ENCODE peak calls at places on chromosomes 2 and 18, in nine cellular contexts. P is nephron progenitor cell; E is NB4; Q is germinal center; D is activated T-helper 9 cell treated with anti-CD3 and anti-CD28 coated beads, Interleukin-2, amount 50 U/mL, for 16 hours; I is Ammon's horn; T is stimulated activated CD4-positive, alpha-beta T cell treated with anti-CD3 and anti-CD28 coated beads, Interleukin-15, amount 100 ng/mL, for 24 hours; L is stomach; G is NCI-H2029. K is an unnamed sample.
A peak's percentile ranks its signal among the peaks of the same experiment; 100 is the strongest.

GRCh38 chr2:177075254-177075653 is 137.3 kb upstream of the HNRNPA3 start:
- DNase-seq in P (no peak), E (no peak), Q (no peak), D (no peak), I (no peak), T (no peak), L (no peak), G (no peak), K (no peak)

GRCh38 chr18:3998698-3999333 is 456.3 kb downstream of the DLGAP1 start:
- DNase-seq in P (peak; percentile 13), E (peak; percentile 56), Q (peak; percentile 10), D (no peak), I (peak; percentile 70), T (peak; percentile 35), L (no peak), G (peak; percentile 15), K (no peak)

GRCh38 chr2:7621018-7621814 is 704.0 kb downstream of the RNF144A start:
- DNase-seq in P (no peak), E (no peak), Q (no peak), D (no peak), I (no peak), T (no peak), L (no peak), G (no peak), K (no peak)

GRCh38 chr2:130920417-130921030 is 83.8 kb downstream of the ARHGEF4 start:
- DNase-seq in P (peak; percentile 89), E (peak; percentile 66), Q (peak; percentile 47), D (peak; percentile 33), I (peak; percentile 87), T (peak; percentile 72), L (peak; percentile 68), G (peak; percentile 22), K (peak; percentile 46)

GRCh38 chr18:38497281-38497680 is 931.7 kb upstream of the CELF4 start:
- DNase-seq in P (no peak), E (no peak), Q (no peak), D (no peak), I (no peak), T (peak; percentile 22), L (no peak), G (no peak), K (no peak)

GRCh38 chr18:59505311-59505710 is 146.2 kb upstream of the LMAN1 start:
- DNase-seq in P (no peak), E (no peak), Q (no peak), D (no peak), I (no peak), T (no peak), L (no peak), G (no peak), K (no peak)

GRCh38 chr2:239152239-239152915 is 248.4 kb downstream of the HDAC4 start:
- DNase-seq in P (no peak), E (no peak), Q (no peak), D (no peak), I (no peak), T (no peak), L (peak; percentile 17), G (no peak), K (no peak)

GRCh38 chr2:6224267-6224666 is 532.1 kb downstream of the SOX11 start:
- DNase-seq in P (peak; percentile 41), E (no peak), Q (peak; percentile 33), D (no peak), I (no peak), T (no peak), L (no peak), G (no peak), K (no peak)

GRCh38 chr2:47008381-47009280 is 93.0 kb upstream of the MCFD2 start:
- DNase-seq in P (peak; percentile 62), E (no peak), Q (no peak), D (no peak), I (peak; percentile 70), T (no peak), L (no peak), G (peak; percentile 20), K (no peak)

GRCh38 chr18:62735387-62735786 is 20.0 kb downstream of the PHLPP1 start:
- DNase-seq in P (no peak), E (no peak), Q (no peak), D (no peak), I (no peak), T (no peak), L (no peak), G (no peak), K (no peak)

GRCh38 chr2:237440819-237441281 is 26.9 kb upstream of the COL6A3 start:
- DNase-seq in P (no peak), E (no peak), Q (no peak), D (peak; percentile 40), I (no peak), T (peak; percentile 78), L (no peak), G (no peak), K (no peak)

GRCh38 chr18:44897445-44898215 is 216.9 kb downstream of the SETBP1 start:
- DNase-seq in P (no peak), E (no peak), Q (no peak), D (no peak), I (no peak), T (no peak), L (no peak), G (no peak), K (no peak)

GRCh38 chr18:32530947-32531651 is 60.4 kb upstream of the GAREM1 start:
- DNase-seq in P (no peak), E (peak; percentile 78), Q (no peak), D (no peak), I (no peak), T (peak; percentile 22), L (no peak), G (peak; percentile 1), K (no peak)

GRCh38 chr18:22346968-22347611 is 70.6 kb downstream of the CTAGE1 start:
- DNase-seq in P (peak; percentile 76), E (peak; percentile 4), Q (no peak), D (no peak), I (no peak), T (no peak), L (peak; percentile 79), G (no peak), K (no peak)

GRCh38 chr2:241507430-241508239 is 749 bp downstream of the STK25 start:
- DNase-seq in P (peak; percentile 75), E (peak; percentile 68), Q (peak; percentile 55), D (no peak), I (no peak), T (peak; percentile 57), L (peak; percentile 47), G (peak; percentile 15), K (no peak)

GRCh38 chr2:228541794-228542193 is 360.3 kb upstream of the SPHKAP start:
- DNase-seq in P (no peak), E (no peak), Q (no peak), D (no peak), I (no peak), T (no peak), L (no peak), G (no peak), K (peak; percentile 39)

GRCh38 chr2:214034417-214034816 is 376.4 kb upstream of the VWC2L start:
- DNase-seq in P (no peak), E (no peak), Q (no peak), D (no peak), I (no peak), T (no peak), L (no peak), G (no peak), K (no peak)

GRCh38 chr2:132374551-132374950 is 42.1 kb upstream of the GPR39 start:
- DNase-seq in P (no peak), E (no peak), Q (no peak), D (no peak), I (no peak), T (no peak), L (no peak), G (no peak), K (no peak)

GRCh38 chr18:59024829-59025228 is 114.9 kb upstream of the SEC11C start:
- DNase-seq in P (no peak), E (no peak), Q (no peak), D (no peak), I (no peak), T (no peak), L (no peak), G (no peak), K (peak; percentile 52)

GRCh38 chr2:33395660-33396249 is 80.7 kb upstream of the RASGRP3 start:
- DNase-seq in P (peak; percentile 42), E (peak; percentile 67), Q (peak; percentile 24), D (peak; percentile 6), I (no peak), T (peak; percentile 66), L (peak; percentile 33), G (no peak), K (no peak)

GRCh38 chr2:218806346-218806978 is 24.5 kb downstream of the CYP27A1 start:
- DNase-seq in P (no peak), E (peak; percentile 100), Q (no peak), D (no peak), I (peak; percentile 30), T (no peak), L (peak; percentile 44), G (peak; percentile 46), K (peak; percentile 90)

GRCh38 chr2:168256448-168256847 is 9.1 kb upstream of the STK39 start:
- DNase-seq in P (no peak), E (no peak), Q (no peak), D (no peak), I (no peak), T (no peak), L (peak; percentile 67), G (peak; percentile 87), K (no peak)

GRCh38 chr2:85215074-85216050 is 82.2 kb downstream of the TCF7L1 start:
- DNase-seq in P (peak; percentile 69), E (no peak), Q (no peak), D (no peak), I (no peak), T (no peak), L (no peak), G (peak; percentile 21), K (peak; percentile 89)

GRCh38 chr2:10559101-10559500 is 111.0 kb upstream of the ODC1 start:
- DNase-seq in P (no peak), E (no peak), Q (no peak), D (no peak), I (no peak), T (no peak), L (no peak), G (no peak), K (no peak)

GRCh38 chr2:214808961-214809750 is at the start of gene BARD1:
- DNase-seq in P (peak; percentile 54), E (peak; percentile 82), Q (peak; percentile 58), D (peak; percentile 34), I (no peak), T (peak; percentile 64), L (peak; percentile 41), G (peak; percentile 32), K (peak; percentile 33)

GRCh38 chr2:179302764-179303561 is 38.3 kb upstream of the SESTD1 start:
- DNase-seq in P (no peak), E (no peak), Q (no peak), D (no peak), I (no peak), T (no peak), L (no peak), G (peak; percentile 49), K (peak; percentile 31)

GRCh38 chr2:36355157-36355889 is at the start of gene CRIM1:
- DNase-seq in P (peak; percentile 87), E (peak; percentile 65), Q (peak; percentile 30), D (peak; percentile 36), I (peak; percentile 88), T (peak; percentile 72), L (peak; percentile 81), G (peak; percentile 72), K (no peak)

GRCh38 chr18:23235860-23236259 is 100.6 kb downstream of the CABLES1 start:
- DNase-seq in P (no peak), E (no peak), Q (no peak), D (no peak), I (no peak), T (no peak), L (no peak), G (no peak), K (no peak)

GRCh38 chr18:23568265-23568664 is 18.0 kb downstream of the NPC1 start:
- DNase-seq in P (no peak), E (no peak), Q (no peak), D (no peak), I (no peak), T (no peak), L (no peak), G (no peak), K (no peak)

GRCh38 chr2:191167766-191168165 is 17.0 kb upstream of the STAT4 start:
- DNase-seq in P (no peak), E (no peak), Q (no peak), D (no peak), I (no peak), T (no peak), L (no peak), G (no peak), K (peak; percentile 87)

GRCh38 chr18:8787764-8788163 is 82.4 kb downstream of the MTCL1 start:
- DNase-seq in P (no peak), E (no peak), Q (no peak), D (no peak), I (peak; percentile 31), T (no peak), L (no peak), G (no peak), K (no peak)

K was measured in HFF-Myc.